ENCODE peak calls at places on chromosomes 7 and 10, in nine cellular contexts. H, K, I, U, F, Y, P, V and E are unnamed samples. For H3K4me1, the result is how much of the 10 kb centered on the place peaks cover.

GRCh38 chr10:75096749-75097148 is 14.7 kb upstream of the SAMD8 start:
- DNase-seq in H (no peak), K (no peak), I (no peak), U (no peak), F (no peak), Y (no peak), P (no peak), V (no peak), E (no peak)

GRCh38 chr10:122132882-122133634 is 138.0 kb upstream of the BTBD16 start:
- DNase-seq in H (no peak), K (no peak), I (peak), U (no peak), F (no peak), Y (no peak), P (no peak), V (no peak), E (no peak)

GRCh38 chr7:114370177-114370576 is 44.4 kb upstream of the FOXP2 start:
- DNase-seq in H (no peak), K (no peak), I (no peak), U (no peak), F (no peak), Y (no peak), P (no peak), V (no peak), E (no peak)

GRCh38 chr10:60098676-60099601 is 192.6 kb upstream of the CCDC6 start:
- DNase-seq in H (no peak), K (no peak), I (no peak), U (peak), F (no peak), Y (peak), P (peak), V (no peak), E (no peak)

GRCh38 chr10:62047960-62048383 is 146.5 kb downstream of the ARID5B start:
- DNase-seq in H (peak), K (no peak), I (no peak), U (peak), F (peak), Y (no peak), P (peak), V (peak), E (no peak)

GRCh38 chr10:58579011-58579655 is 66.5 kb downstream of the BICC1 start:
- DNase-seq in H (no peak), K (no peak), I (no peak), U (no peak), F (no peak), Y (no peak), P (no peak), V (no peak), E (no peak)

GRCh38 chr7:2013381-2014311 is 219.1 kb downstream of the MAD1L1 start:
- DNase-seq in H (no peak), K (no peak), I (peak), U (no peak), F (peak), Y (peak), P (no peak), V (no peak), E (peak)

GRCh38 chr10:110208614-110209398 is 1.4 kb downstream of the MXI1 start:
- DNase-seq in H (peak), K (peak), I (no peak), U (no peak), F (peak), Y (peak), P (peak), V (peak), E (no peak)

GRCh38 chr7:22256702-22257101 is 100.3 kb downstream of the RAPGEF5 start:
- DNase-seq in H (no peak), K (no peak), I (no peak), U (no peak), F (no peak), Y (no peak), P (no peak), V (no peak), E (no peak)

GRCh38 chr7:110007316-110007910 is 1083.5 kb upstream of the LRRN3 start:
- DNase-seq in H (no peak), K (no peak), I (no peak), U (no peak), F (no peak), Y (no peak), P (no peak), V (no peak), E (no peak)

GRCh38 chr7:139505563-139505962 is 17.9 kb upstream of the CLEC2L start:
- DNase-seq in H (no peak), K (no peak), I (no peak), U (peak), F (no peak), Y (no peak), P (no peak), V (no peak), E (no peak)

GRCh38 chr10:72954596-72955569 is at the start of gene PLA2G12B:
- DNase-seq in H (peak), K (no peak), I (no peak), U (peak), F (no peak), Y (no peak), P (peak), V (no peak), E (peak)

GRCh38 chr7:92997144-92997543 is 120.6 kb downstream of the SAMD9 start:
- DNase-seq in H (no peak), K (no peak), I (no peak), U (no peak), F (no peak), Y (no peak), P (no peak), V (no peak), E (no peak)

GRCh38 chr10:61943699-61944444 is 42.4 kb downstream of the ARID5B start:
- DNase-seq in H (no peak), K (no peak), I (no peak), U (no peak), F (no peak), Y (peak), P (no peak), V (no peak), E (no peak)

GRCh38 chr10:70508912-70509366 is 30.4 kb downstream of the PALD1 start:
- DNase-seq in H (peak), K (peak), I (no peak), U (no peak), F (no peak), Y (peak), P (peak), V (peak), E (peak)
- TF ChIP-seq CTCF in H (no peak), K (no peak), I (no peak), U (no peak), F (no peak), Y (no peak), P (no peak), V (no peak), E (no peak)

GRCh38 chr7:36297364-36298009 is 92.2 kb upstream of the ANLN start:
- DNase-seq in H (no peak), K (no peak), I (peak), U (no peak), F (no peak), Y (no peak), P (no peak), V (no peak), E (no peak)
- H3K4me1 ChIP-seq in H (under half), K (under half), I (under half), U (under half), F (under half), Y (under half), P (under half), V (under half), E (under half)

GRCh38 chr7:36781011-36781738 is 56.9 kb upstream of the AOAH start:
- DNase-seq in H (no peak), K (no peak), I (no peak), U (peak), F (peak), Y (no peak), P (no peak), V (no peak), E (no peak)

GRCh38 chr7:36775061-36775631 is 50.9 kb upstream of the AOAH start:
- DNase-seq in H (no peak), K (no peak), I (no peak), U (no peak), F (no peak), Y (no peak), P (no peak), V (no peak), E (no peak)

GRCh38 chr7:36775673-36776072 is 51.4 kb upstream of the AOAH start:
- DNase-seq in H (no peak), K (no peak), I (no peak), U (no peak), F (no peak), Y (no peak), P (no peak), V (no peak), E (no peak)

GRCh38 chr7:36777855-36778254 is 53.6 kb upstream of the AOAH start:
- DNase-seq in H (no peak), K (no peak), I (no peak), U (no peak), F (peak), Y (no peak), P (no peak), V (no peak), E (no peak)

GRCh38 chr7:36777062-36777461 is 52.8 kb upstream of the AOAH start:
- DNase-seq in H (no peak), K (no peak), I (no peak), U (no peak), F (peak), Y (no peak), P (no peak), V (peak), E (no peak)
- H3K4me3 ChIP-seq in H (no peak), K (no peak), I (no peak), U (no peak), F (peak), Y (no peak), P (no peak), V (no peak), E (no peak)

GRCh38 chr7:122829962-122830361 is 56.3 kb downstream of the CADPS2 start:
- DNase-seq in H (no peak), K (no peak), I (no peak), U (no peak), F (no peak), Y (no peak), P (no peak), V (no peak), E (no peak)

DNA sequence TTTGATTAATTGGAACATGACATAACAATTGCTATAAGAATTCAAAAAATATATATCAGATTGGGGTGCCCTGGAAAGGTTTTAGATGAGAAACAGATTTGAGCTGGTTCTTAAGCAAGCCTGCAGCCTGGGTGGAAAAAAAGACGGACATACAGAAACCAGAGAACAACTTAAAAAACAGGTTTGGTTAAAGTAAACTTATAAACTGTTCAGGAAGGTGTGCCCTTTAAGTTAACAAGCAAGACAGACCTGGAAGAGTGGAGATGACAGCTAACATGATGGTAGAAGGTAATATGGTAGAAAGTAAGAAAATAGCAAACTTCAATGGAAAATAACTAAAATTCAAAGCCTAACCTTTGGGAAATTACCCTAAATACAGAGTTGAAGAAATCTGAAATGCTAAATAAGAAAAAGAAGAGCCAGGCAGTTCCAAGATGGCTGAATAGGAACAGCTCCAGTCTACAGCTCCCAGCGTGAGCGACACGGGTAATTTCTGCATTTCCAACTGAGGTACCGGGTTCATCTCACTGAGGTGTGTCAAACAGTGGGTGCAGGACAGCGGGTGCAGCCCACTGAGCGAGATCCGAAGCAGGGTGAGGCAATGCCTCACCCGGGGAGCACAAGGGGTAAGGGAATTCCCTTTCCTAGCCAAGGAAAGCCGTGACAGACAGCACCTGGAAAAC is 52.2 kb downstream of the CADPS2 start:
- DNase-seq in H (no peak), K (no peak), I (no peak), U (no peak), F (no peak), Y (no peak), P (no peak), V (no peak), E (no peak)
- TF ChIP-seq CTCF in H (no peak), K (no peak), I (no peak), U (no peak), F (no peak), Y (no peak), P (no peak), V (no peak), E (no peak)

DNA sequence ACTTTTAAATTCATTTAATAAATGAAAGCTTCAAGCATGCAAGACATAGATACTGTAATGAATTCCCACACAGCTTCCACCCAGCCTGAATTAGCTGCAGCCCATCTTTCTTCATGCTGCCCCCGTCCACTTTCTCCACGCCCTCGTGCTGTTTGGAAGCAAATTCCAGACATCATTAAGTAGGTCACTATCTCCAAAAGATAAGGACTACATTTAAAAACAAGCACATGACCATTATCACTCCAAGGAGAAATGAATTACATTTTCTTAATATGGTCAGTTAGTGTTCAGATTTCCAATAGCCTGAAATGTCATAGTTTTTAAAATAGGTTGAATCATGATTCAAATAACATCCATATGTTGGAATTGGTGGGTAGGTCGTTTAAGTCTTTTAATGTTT is 24.3 kb downstream of the LMTK2 start:
- DNase-seq in H (no peak), K (no peak), I (no peak), U (no peak), F (no peak), Y (no peak), P (no peak), V (no peak), E (no peak)
- H3K4me1 ChIP-seq in H (under half), K (under half), I (under half), U (half or more), F (under half), Y (half or more), P (under half), V (under half), E (half or more)